ENCODE peak calls at places on chromosomes 12 and 14, in four cellular contexts. M is GM12878, R is neural progenitor cell, V is kidney. X is an unnamed sample.

GRCh38 chr12:51218607-51219161 is 822 bp upstream of the POU6F1 start:
- DNase-seq in V (peak), M (no peak), R (peak), X (no peak)

GRCh38 chr12:21797539-21797938 is 23.0 kb upstream of the KCNJ8 start:
- DNase-seq in M (no peak), V (no peak), R (no peak), X (no peak)

GRCh38 chr12:100857418-100857817 is 62.8 kb downstream of the ANO4 start:
- DNase-seq in V (no peak), M (no peak), R (no peak), X (no peak)

GRCh38 chr12:10252201-10252600 is 39.5 kb downstream of the GABARAPL1 start:
- DNase-seq in R (no peak), V (no peak), M (no peak), X (no peak)

GRCh38 chr12:104137175-104137901 is 672 bp downstream of the NFYB start:
- DNase-seq in R (peak), V (peak), M (peak), X (peak)

GRCh38 chr12:48814313-48815280 is 3.7 kb upstream of the CACNB3 start:
- DNase-seq in V (peak), R (peak), M (peak), X (peak)

GRCh38 chr14:69005432-69006148 is 26.5 kb upstream of the ACTN1 start:
- DNase-seq in M (no peak), V (peak), R (peak), X (peak)

GRCh38 chr14:70714055-70714550 is 72.4 kb downstream of the TTC9 start:
- DNase-seq in M (peak), V (no peak), R (peak), X (peak)

GRCh38 chr12:108346727-108347710 is 7.9 kb upstream of the CMKLR1 start:
- DNase-seq in V (no peak), R (no peak), M (no peak), X (no peak)

GRCh38 chr14:34951286-34951685 is 31.5 kb upstream of the SRP54 start:
- DNase-seq in V (no peak), M (no peak), R (no peak), X (peak)

DNA sequence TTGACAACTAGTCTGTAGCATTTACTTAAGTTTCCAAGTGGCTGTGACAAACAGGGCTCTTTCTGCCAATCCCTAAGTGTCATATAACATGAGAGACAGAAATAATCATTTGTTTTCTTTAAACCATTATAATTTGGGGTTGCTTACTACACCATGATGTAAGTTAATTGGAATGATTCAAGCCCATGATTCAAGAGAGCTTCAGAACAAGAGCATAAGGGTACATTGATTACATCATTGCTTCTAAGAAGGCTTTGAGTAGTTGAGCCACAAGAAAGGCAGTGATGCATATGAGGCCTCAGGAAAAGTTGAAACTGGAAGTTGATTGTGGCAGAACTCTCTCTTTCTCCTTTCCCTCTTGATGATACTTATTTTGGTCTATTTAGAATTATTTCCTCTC is 444.0 kb downstream of the CCER1 start:
- DNase-seq in R (no peak), M (no peak), V (no peak), X (peak)
- H3K4me3 ChIP-seq in R (no peak), M (no peak), V (no peak), X (no peak)

DNA sequence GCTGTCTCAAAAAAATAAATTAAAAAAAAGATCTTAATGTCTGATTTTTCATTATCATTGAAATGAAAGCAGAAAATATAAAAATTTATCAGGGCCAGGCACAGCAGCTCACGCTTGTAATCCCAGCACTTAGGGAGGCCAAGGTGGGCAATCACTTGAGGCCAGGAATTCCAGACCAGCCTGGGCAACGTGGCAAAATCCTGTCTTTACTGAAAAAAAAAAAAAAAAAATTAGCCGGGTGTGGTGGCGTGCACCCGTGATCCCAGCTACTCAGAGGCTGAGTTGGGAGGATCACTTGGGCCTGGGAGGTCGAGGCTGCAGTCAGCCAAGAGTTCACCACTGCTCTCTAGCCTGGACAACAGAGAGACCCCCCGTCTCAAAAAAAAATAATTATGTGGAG is 37.6 kb upstream of the CLIP1 start:
- DNase-seq in V (no peak), M (no peak), R (no peak), X (no peak)
- H3K9ac ChIP-seq in V (no peak), M (no peak), R (no peak), X (no peak)

GRCh38 chr12:66799548-66799947 is 120.7 kb upstream of the GRIP1 start:
- DNase-seq in R (no peak), M (no peak), V (no peak), X (no peak)

GRCh38 chr12:66803972-66804371 is 125.1 kb upstream of the GRIP1 start:
- DNase-seq in R (peak), M (no peak), V (no peak), X (no peak)

DNA sequence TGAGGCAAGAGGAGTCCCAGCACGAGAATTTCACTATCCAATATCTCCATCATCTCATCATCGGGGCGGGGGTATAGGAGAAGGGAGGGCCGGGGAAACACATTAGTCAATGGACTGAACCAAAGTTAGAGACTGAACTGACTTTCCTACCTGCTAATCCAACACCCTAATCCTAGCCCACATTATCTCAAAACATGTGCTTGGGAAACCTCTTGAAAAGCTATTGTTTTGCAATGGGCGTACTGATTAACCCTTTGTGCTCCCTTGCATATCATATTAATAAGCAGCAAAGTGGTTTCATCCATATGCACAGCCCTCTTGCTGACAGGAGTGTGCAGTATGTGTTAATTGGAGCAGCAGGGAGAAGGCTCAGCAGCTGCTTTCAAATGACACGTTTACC is 125.7 kb upstream of the GRIP1 start:
- DNase-seq in M (no peak), V (no peak), R (peak), X (no peak)
- H3K4me3 ChIP-seq in M (no peak), V (no peak), R (peak), X (no peak)

GRCh38 chr12:82685721-82686222 is 934 bp upstream of the TMTC2 start:
- DNase-seq in M (peak), V (peak), R (peak), X (peak)
- H3K9ac ChIP-seq in M (peak), V (peak), R (no peak), X (peak)

GRCh38 chr12:53972722-53973092 is 219 bp upstream of the HOXC11 start:
- DNase-seq in M (no peak), V (no peak), R (no peak), X (no peak)
- H3K4me3 ChIP-seq in M (no peak), V (no peak), R (no peak), X (peak)

X was measured in adipocyte.